ENCODE peak calls at places on chromosomes 1 and 21, in seven cellular contexts. V is B cell; N is pancreas; Y is anterior cingulate cortex; D is hippocampal formation; T is activated CD4-positive, CD25-positive, alpha-beta regulatory T cell; R is NCI-H774. W is an unnamed sample.

GRCh38 chr1:149846042-149846441 is 53.3 kb upstream of the BOLA1 start:
- DNase-seq in Y (no peak), T (no peak), V (no peak), R (no peak), D (no peak), N (no peak), W (no peak)

GRCh38 chr21:33950425-33951079 is 34.9 kb upstream of the ATP5PO start:
- DNase-seq in N (no peak), D (no peak), Y (no peak), V (no peak), T (no peak), R (no peak), W (no peak)

GRCh38 chr1:235919797-235920475 is 53.2 kb upstream of the LYST start:
- DNase-seq in V (no peak), R (peak; percentile 60), Y (no peak), N (no peak), T (no peak), D (no peak), W (no peak)

GRCh38 chr1:115329965-115330364 is 8.1 kb downstream of the NGF start:
- DNase-seq in Y (no peak), R (no peak), D (no peak), N (no peak), T (no peak), V (no peak), W (no peak)

GRCh38 chr1:74673351-74674111 is at the start of gene ERICH3:
- DNase-seq in V (peak; percentile 7), D (no peak), R (peak; percentile 63), Y (peak; percentile 74), N (no peak), T (no peak), W (peak; percentile 79)

GRCh38 chr1:109655624-109656519 is at the start of gene GSTM4:
- DNase-seq in T (peak; percentile 28), Y (peak; percentile 71), V (peak; percentile 90), R (peak; percentile 24), N (peak; percentile 82), D (peak; percentile 33), W (peak; percentile 97)

GRCh38 chr1:77925966-77926365 is 37.5 kb downstream of the NEXN start:
- DNase-seq in N (no peak), V (no peak), T (no peak), Y (no peak), D (no peak), R (no peak), W (no peak)

GRCh38 chr21:25496825-25497482 is 110.3 kb downstream of the MRPL39 start:
- DNase-seq in Y (no peak), V (no peak), N (no peak), T (no peak), D (no peak), R (no peak), W (no peak)

GRCh38 chr1:42164551-42165420 is at the start of gene GUCA2A:
- DNase-seq in V (no peak), D (no peak), R (no peak), N (no peak), T (no peak), Y (no peak), W (no peak)

GRCh38 chr1:75265792-75266191 is 131.6 kb downstream of the LHX8 start:
- DNase-seq in Y (no peak), R (peak; percentile 60), V (peak; percentile 42), N (no peak), T (no peak), D (peak; percentile 52), W (no peak)

GRCh38 chr1:219660666-219661463 is 48.0 kb upstream of the ZC3H11B start:
- DNase-seq in R (no peak), V (peak; percentile 27), N (peak; percentile 87), T (no peak), D (peak; percentile 90), Y (peak; percentile 82), W (no peak)

GRCh38 chr1:150364231-150365003 is 470 bp downstream of the RPRD2 start:
- DNase-seq in D (peak; percentile 74), N (peak; percentile 77), T (peak; percentile 66), Y (peak; percentile 72), V (peak; percentile 87), R (peak; percentile 80), W (peak; percentile 83)

GRCh38 chr1:18407166-18408045 is 73.3 kb upstream of the KLHDC7A start:
- DNase-seq in V (no peak), N (no peak), Y (no peak), R (no peak), T (no peak), D (no peak), W (no peak)

GRCh38 chr1:28173151-28173979 is 3.1 kb downstream of the PTAFR start:
- DNase-seq in Y (peak; percentile 42), D (peak; percentile 43), R (no peak), N (no peak), T (no peak), V (no peak), W (no peak)

GRCh38 chr1:213724640-213725536 is 262.9 kb upstream of the PROX1 start:
- DNase-seq in Y (no peak), N (peak; percentile 65), T (no peak), R (no peak), D (peak; percentile 1), V (no peak), W (peak; percentile 24)

GRCh38 chr21:42532466-42533181 is 19.0 kb downstream of the SLC37A1 start:
- DNase-seq in V (peak; percentile 84), N (peak; percentile 45), D (peak; percentile 71), T (no peak), R (peak; percentile 47), Y (peak; percentile 70), W (peak; percentile 84)

GRCh38 chr21:44759628-44760285 is 41.9 kb downstream of the UBE2G2 start:
- DNase-seq in R (no peak), V (no peak), T (no peak), N (peak; percentile 2), Y (no peak), D (no peak), W (no peak)

GRCh38 chr1:29984544-29985375 is 738.6 kb downstream of the MATN1 start:
- DNase-seq in N (no peak), D (no peak), Y (no peak), V (no peak), R (no peak), T (no peak), W (no peak)

GRCh38 chr1:31696246-31696645 is 7.6 kb downstream of the COL16A1 start:
- DNase-seq in Y (peak; percentile 82), D (peak; percentile 84), N (peak; percentile 74), V (no peak), T (no peak), R (peak; percentile 11), W (no peak)

GRCh38 chr1:56375184-56375837 is 204.1 kb downstream of the PLPP3 start:
- DNase-seq in R (no peak), N (no peak), T (no peak), D (no peak), Y (no peak), V (no peak), W (no peak)

GRCh38 chr21:33801424-33802405 is 113.9 kb downstream of the ATP5PO start:
- DNase-seq in Y (no peak), N (peak; percentile 53), V (no peak), T (no peak), R (peak; percentile 79), D (no peak), W (no peak)

GRCh38 chr1:30197616-30197934 is 525.8 kb downstream of the MATN1 start:
- DNase-seq in T (no peak), R (no peak), Y (no peak), N (no peak), V (no peak), D (no peak), W (no peak)

GRCh38 chr1:205942631-205943159 is 561 bp downstream of the SLC26A9 start:
- DNase-seq in R (no peak), T (no peak), V (no peak), N (no peak), D (no peak), Y (no peak), W (no peak)

GRCh38 chr1:1434812-1435093 is 737 bp upstream of the VWA1 start:
- DNase-seq in Y (no peak), T (no peak), D (no peak), R (no peak), V (no peak), N (no peak), W (no peak)

GRCh38 chr1:153921080-153921802 is 1.5 kb downstream of the GATAD2B start:
- DNase-seq in N (no peak), R (no peak), V (no peak), T (no peak), D (no peak), Y (no peak), W (no peak)

GRCh38 chr1:20051218-20051829 is 18.7 kb upstream of the PLA2G5 start:
- DNase-seq in R (no peak), Y (no peak), T (no peak), D (no peak), V (no peak), N (no peak), W (no peak)

GRCh38 chr1:33424610-33425009 is 6.3 kb downstream of the PHC2 start:
- DNase-seq in V (no peak), D (no peak), Y (no peak), N (no peak), R (no peak), T (no peak), W (no peak)

GRCh38 chr1:53558916-53559315 is 99.7 kb downstream of the DMRTB1 start:
- DNase-seq in T (no peak), Y (no peak), D (no peak), N (no peak), V (no peak), R (no peak), W (no peak)

GRCh38 chr1:208418667-208419066 is 174.5 kb upstream of the PLXNA2 start:
- DNase-seq in R (no peak), V (no peak), N (no peak), Y (no peak), T (no peak), D (no peak), W (no peak)

GRCh38 chr1:24015226-24016210 is 35.4 kb upstream of the SRSF10 start:
- DNase-seq in N (no peak), T (no peak), Y (no peak), D (no peak), V (no peak), R (no peak), W (no peak)

GRCh38 chr1:63892632-63893395 is 119.0 kb downstream of the ROR1 start:
- DNase-seq in N (no peak), D (peak; percentile 40), V (peak; percentile 84), R (peak; percentile 13), T (no peak), Y (peak; percentile 47), W (no peak)

GRCh38 chr1:16145988-16146887 is 9.6 kb downstream of the EPHA2 start:
- DNase-seq in V (no peak), Y (no peak), R (no peak), N (peak; percentile 74), D (no peak), T (no peak), W (no peak)

GRCh38 chr1:85278853-85279314 is 2.5 kb upstream of the BCL10 start:
- DNase-seq in T (no peak), V (no peak), R (no peak), N (no peak), D (no peak), Y (no peak), W (no peak)

GRCh38 chr1:59691261-59691660 is 123.5 kb upstream of the HOOK1 start:
- DNase-seq in V (no peak), D (no peak), T (no peak), N (no peak), R (no peak), Y (no peak), W (no peak)

GRCh38 chr1:178310685-178311105 is 186.1 kb downstream of the CLEC20A start:
- DNase-seq in N (peak; percentile 32), R (peak; percentile 84), D (peak; percentile 63), V (peak; percentile 55), T (no peak), Y (no peak), W (no peak)

GRCh38 chr1:186146971-186147370 is 228.1 kb downstream of the TPR start:
- DNase-seq in D (no peak), V (no peak), Y (no peak), R (no peak), T (no peak), N (no peak), W (no peak)

GRCh38 chr1:18999287-18999852 is 42.9 kb upstream of the IFFO2 start:
- DNase-seq in N (no peak), D (no peak), R (no peak), T (no peak), Y (no peak), V (no peak), W (no peak)

GRCh38 chr1:5708266-5708978 is 283.8 kb downstream of the NPHP4 start:
- DNase-seq in N (no peak), Y (no peak), V (no peak), D (no peak), R (no peak), T (no peak), W (no peak)